ENCODE peak calls at places on chromosomes 13 and 19, in nine cellular contexts. P is ascending aorta, J is breast epithelium, L is sigmoid colon, S is cardiac muscle cell, V is WERI-Rb-1, A is esophagus muscularis mucosa, G is dorsolateral prefrontal cortex, D is left ventricle myocardium inferior. W is an unnamed sample.

GRCh38 chr13:98484289-98485219 is 92.4 kb downstream of the STK24 start:
- DNase-seq in S (peak; percentile 87), G (no peak), P (peak; percentile 92), A (no peak), J (peak; percentile 75), L (peak; percentile 91), D (peak; percentile 51), V (peak; percentile 87), W (no peak)

GRCh38 chr13:52104624-52105023 is 24.2 kb downstream of the NEK5 start:
- DNase-seq in V (no peak), L (no peak), P (no peak), G (no peak), S (peak; percentile 56), A (no peak), J (no peak), D (no peak), W (no peak)

GRCh38 chr19:12284226-12284625 is 10.5 kb downstream of the ZNF44 start:
- DNase-seq in J (no peak), V (no peak), G (no peak), L (no peak), D (no peak), P (no peak), S (no peak), A (no peak), W (no peak)

GRCh38 chr13:23510979-23511735 is 59.1 kb upstream of the TNFRSF19 start:
- DNase-seq in V (peak; percentile 61), P (no peak), S (peak; percentile 59), G (no peak), D (no peak), L (no peak), A (no peak), J (no peak), W (peak; percentile 53)

GRCh38 chr19:19588546-19588945 is 29.9 kb downstream of the PBX4 start:
- DNase-seq in D (no peak), L (no peak), A (no peak), V (no peak), J (no peak), S (no peak), G (no peak), P (no peak), W (no peak)

GRCh38 chr13:107138468-107138867 is 570.5 kb upstream of the ARGLU1 start:
- DNase-seq in P (no peak), D (no peak), J (no peak), V (peak; percentile 29), S (no peak), G (no peak), A (no peak), L (no peak), W (no peak)

GRCh38 chr13:105452895-105453294 is 1082.6 kb downstream of the EFNB2 start:
- DNase-seq in A (no peak), J (no peak), D (no peak), P (no peak), G (no peak), L (no peak), V (no peak), S (no peak), W (no peak)

GRCh38 chr13:99800951-99801350 is 170.6 kb downstream of the ZIC5 start:
- DNase-seq in G (no peak), L (no peak), A (peak; percentile 75), D (no peak), P (no peak), J (no peak), S (no peak), V (peak; percentile 66), W (no peak)

GRCh38 chr19:2542341-2543069 is 66.6 kb downstream of the GADD45B start:
- DNase-seq in D (peak; percentile 20), J (no peak), S (peak; percentile 29), L (no peak), G (no peak), P (no peak), V (no peak), A (no peak), W (no peak)

GRCh38 chr13:46992383-46992952 is 95.6 kb upstream of the HTR2A start:
- DNase-seq in A (no peak), S (peak; percentile 50), G (no peak), P (no peak), J (no peak), D (no peak), V (no peak), L (no peak), W (no peak)
- TF ChIP-seq CTCF in A (no peak), S (peak; percentile 55), G (no peak), P (no peak), J (no peak), D (no peak), V (peak; percentile 36), L (no peak), W (peak; percentile 64)

GRCh38 chr13:80989241-80989640 is 648.3 kb upstream of the SPRY2 start:
- DNase-seq in A (no peak), V (no peak), L (no peak), D (no peak), P (no peak), S (no peak), G (no peak), J (no peak), W (no peak)
- H3K4me3 ChIP-seq in A (no peak overlapping the region), V (no peak overlapping the region), L (no peak overlapping the region), D (no peak overlapping the region), P (no peak overlapping the region), S (no peak overlapping the region), G (peak overlapping the region; percentile 35), J (no peak overlapping the region), W (no peak overlapping the region)

DNA sequence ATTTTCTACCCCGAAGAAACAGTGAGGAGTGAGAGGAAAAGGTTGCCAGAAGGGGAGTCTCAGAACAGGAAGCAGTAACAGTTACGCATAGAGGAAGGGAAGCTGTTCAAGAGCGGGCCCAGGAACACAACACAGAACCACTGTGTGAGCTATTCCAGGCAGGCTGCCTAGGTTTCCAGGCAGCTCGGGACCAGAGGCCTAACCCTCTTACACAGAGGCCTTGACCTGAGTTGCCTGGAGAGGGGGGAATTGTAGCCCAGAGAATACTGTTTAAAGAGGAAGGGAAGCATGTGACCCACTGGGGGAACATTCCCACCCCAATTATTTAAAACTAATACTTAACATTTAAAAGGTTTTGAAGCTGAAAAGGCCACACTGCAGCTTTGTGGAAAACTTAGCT is 93.3 kb upstream of the ZNF98 start:
- DNase-seq in P (no peak), D (no peak), V (no peak), J (no peak), G (no peak), A (no peak), L (no peak), S (no peak), W (no peak)
- TF ChIP-seq CTCF in P (no peak), D (no peak), V (no peak), J (no peak), G (no peak), A (no peak), L (no peak), S (no peak), W (no peak)

GRCh38 chr19:33823341-33823740 is 26.7 kb downstream of the KCTD15 start:
- DNase-seq in D (no peak), P (peak; percentile 41), A (no peak), S (no peak), J (no peak), V (no peak), L (no peak), G (no peak), W (no peak)

GRCh38 chr19:33821871-33822270 is 25.2 kb downstream of the KCTD15 start:
- DNase-seq in P (no peak), L (no peak), A (no peak), D (no peak), S (no peak), G (no peak), V (no peak), J (no peak), W (no peak)

GRCh38 chr19:33818426-33818825 is 21.8 kb downstream of the KCTD15 start:
- DNase-seq in D (no peak), A (no peak), J (no peak), S (no peak), V (no peak), G (no peak), L (no peak), P (peak; percentile 52), W (no peak)

GRCh38 chr19:33819496-33819874 is 22.8 kb downstream of the KCTD15 start:
- DNase-seq in A (no peak), L (no peak), G (no peak), J (no peak), P (no peak), V (no peak), D (no peak), S (no peak), W (no peak)

GRCh38 chr19:33819875-33820781 is 23.5 kb downstream of the KCTD15 start:
- DNase-seq in J (no peak), P (peak; percentile 90), A (no peak), D (peak; percentile 84), S (peak; percentile 91), G (no peak), V (no peak), L (peak; percentile 88), W (no peak)
- H3K4me3 ChIP-seq in J (peak overlapping the region; percentile 19), P (peak overlapping the region; percentile 56), A (peak overlapping the region; percentile 52), D (peak overlapping the region; percentile 65), S (peak overlapping the region; percentile 6), G (peak overlapping the region; percentile 48), V (no peak overlapping the region), L (peak overlapping the region; percentile 48), W (peak overlapping the region; percentile 18)